ENCODE peak calls at places on chromosome 4, in ten cellular contexts. One of them, this sample, is unnamed.

GRCh38 chr4:19993222-19993621 is 258.5 kb upstream of the SLIT2 start:
- DNase-seq in A549: no peak
- DNase-seq in memory B cell: no peak
- DNase-seq in cardiac muscle cell: no peak
- DNase-seq in esophagus squamous epithelium: no peak
- DNase-seq in GM03348: peak; percentile 47
- DNase-seq in right atrium auricular region: no peak
- DNase-seq in H4: no peak
- DNase-seq in activated CD4-positive, alpha-beta T cell treated with anti-CD3 and anti-CD28 coated beads for 48 hours: no peak
- DNase-seq in CD4-positive, alpha-beta memory T cell: no peak
- DNase-seq in this sample: no peak

GRCh38 chr4:150348079-150348478 is 233.9 kb upstream of the MAB21L2 start:
- DNase-seq in memory B cell: no peak
- DNase-seq in GM03348: peak; percentile 10
- DNase-seq in A549: no peak
- DNase-seq in CD4-positive, alpha-beta memory T cell: no peak
- DNase-seq in activated CD4-positive, alpha-beta T cell treated with anti-CD3 and anti-CD28 coated beads for 48 hours: no peak
- DNase-seq in esophagus squamous epithelium: no peak
- DNase-seq in H4: peak; percentile 19
- DNase-seq in cardiac muscle cell: no peak
- DNase-seq in right atrium auricular region: no peak
- DNase-seq in this sample: no peak

GRCh38 chr4:54082168-54082567 is 17.8 kb upstream of the CHIC2 start:
- DNase-seq in H4: peak; percentile 95
- DNase-seq in GM03348: peak; percentile 84
- DNase-seq in activated CD4-positive, alpha-beta T cell treated with anti-CD3 and anti-CD28 coated beads for 48 hours: no peak
- DNase-seq in esophagus squamous epithelium: no peak
- DNase-seq in cardiac muscle cell: no peak
- DNase-seq in CD4-positive, alpha-beta memory T cell: no peak
- DNase-seq in A549: peak; percentile 90
- DNase-seq in memory B cell: no peak
- DNase-seq in right atrium auricular region: no peak
- DNase-seq in this sample: no peak

GRCh38 chr4:35789899-35790574 is 454.3 kb downstream of the ARAP2 start:
- DNase-seq in CD4-positive, alpha-beta memory T cell: no peak
- DNase-seq in H4: no peak
- DNase-seq in memory B cell: no peak
- DNase-seq in esophagus squamous epithelium: no peak
- DNase-seq in activated CD4-positive, alpha-beta T cell treated with anti-CD3 and anti-CD28 coated beads for 48 hours: no peak
- DNase-seq in A549: no peak
- DNase-seq in right atrium auricular region: no peak
- DNase-seq in GM03348: no peak
- DNase-seq in cardiac muscle cell: no peak
- DNase-seq in this sample: no peak

GRCh38 chr4:158722291-158722916 is 792 bp downstream of the PPID start:
- DNase-seq in activated CD4-positive, alpha-beta T cell treated with anti-CD3 and anti-CD28 coated beads for 48 hours: peak; percentile 18
- DNase-seq in CD4-positive, alpha-beta memory T cell: no peak
- DNase-seq in cardiac muscle cell: peak; percentile 38
- DNase-seq in H4: peak; percentile 9
- DNase-seq in A549: peak; percentile 35
- DNase-seq in GM03348: peak; percentile 46
- DNase-seq in esophagus squamous epithelium: no peak
- DNase-seq in right atrium auricular region: no peak
- DNase-seq in memory B cell: no peak
- DNase-seq in this sample: no peak

GRCh38 chr4:143344011-143344410 is 7.3 kb downstream of the GAB1 start:
- DNase-seq in activated CD4-positive, alpha-beta T cell treated with anti-CD3 and anti-CD28 coated beads for 48 hours: no peak
- DNase-seq in GM03348: no peak
- DNase-seq in cardiac muscle cell: no peak
- DNase-seq in A549: no peak
- DNase-seq in H4: peak; percentile 12
- DNase-seq in right atrium auricular region: no peak
- DNase-seq in memory B cell: no peak
- DNase-seq in esophagus squamous epithelium: no peak
- DNase-seq in CD4-positive, alpha-beta memory T cell: no peak
- DNase-seq in this sample: no peak

GRCh38 chr4:69830529-69831269 is 29.2 kb downstream of the SULT1E1 start:
- DNase-seq in A549: peak; percentile 18
- DNase-seq in H4: peak; percentile 22
- DNase-seq in activated CD4-positive, alpha-beta T cell treated with anti-CD3 and anti-CD28 coated beads for 48 hours: no peak
- DNase-seq in GM03348: no peak
- DNase-seq in cardiac muscle cell: no peak
- DNase-seq in memory B cell: no peak
- DNase-seq in esophagus squamous epithelium: no peak
- DNase-seq in right atrium auricular region: no peak
- DNase-seq in CD4-positive, alpha-beta memory T cell: no peak
- DNase-seq in this sample: no peak

GRCh38 chr4:762211-763190 is 56.9 kb downstream of the PCGF3 start:
- DNase-seq in H4: no peak
- DNase-seq in esophagus squamous epithelium: no peak
- DNase-seq in cardiac muscle cell: no peak
- DNase-seq in activated CD4-positive, alpha-beta T cell treated with anti-CD3 and anti-CD28 coated beads for 48 hours: no peak
- DNase-seq in GM03348: no peak
- DNase-seq in A549: peak; percentile 20
- DNase-seq in memory B cell: no peak
- DNase-seq in CD4-positive, alpha-beta memory T cell: no peak
- DNase-seq in right atrium auricular region: no peak
- DNase-seq in this sample: no peak

GRCh38 chr4:133320576-133321170 is 171.6 kb downstream of the PCDH10 start:
- DNase-seq in right atrium auricular region: no peak
- DNase-seq in H4: peak; percentile 42
- DNase-seq in esophagus squamous epithelium: no peak
- DNase-seq in GM03348: peak; percentile 24
- DNase-seq in cardiac muscle cell: peak; percentile 57
- DNase-seq in memory B cell: no peak
- DNase-seq in A549: peak; percentile 29
- DNase-seq in CD4-positive, alpha-beta memory T cell: no peak
- DNase-seq in activated CD4-positive, alpha-beta T cell treated with anti-CD3 and anti-CD28 coated beads for 48 hours: no peak
- DNase-seq in this sample: peak; percentile 6

GRCh38 chr4:23237771-23238170 is 545.0 kb downstream of the GBA3 start:
- DNase-seq in esophagus squamous epithelium: no peak
- DNase-seq in cardiac muscle cell: no peak
- DNase-seq in activated CD4-positive, alpha-beta T cell treated with anti-CD3 and anti-CD28 coated beads for 48 hours: no peak
- DNase-seq in GM03348: no peak
- DNase-seq in A549: no peak
- DNase-seq in right atrium auricular region: no peak
- DNase-seq in CD4-positive, alpha-beta memory T cell: no peak
- DNase-seq in memory B cell: no peak
- DNase-seq in H4: peak; percentile 18
- DNase-seq in this sample: no peak

GRCh38 chr4:23815351-23815750 is 74.5 kb downstream of the PPARGC1A start:
- DNase-seq in H4: no peak
- DNase-seq in activated CD4-positive, alpha-beta T cell treated with anti-CD3 and anti-CD28 coated beads for 48 hours: no peak
- DNase-seq in A549: no peak
- DNase-seq in cardiac muscle cell: no peak
- DNase-seq in GM03348: no peak
- DNase-seq in memory B cell: no peak
- DNase-seq in esophagus squamous epithelium: no peak
- DNase-seq in right atrium auricular region: no peak
- DNase-seq in CD4-positive, alpha-beta memory T cell: no peak
- DNase-seq in this sample: no peak

GRCh38 chr4:38904090-38904666 is 36.6 kb downstream of the FAM114A1 start:
- DNase-seq in A549: peak; percentile 13
- DNase-seq in activated CD4-positive, alpha-beta T cell treated with anti-CD3 and anti-CD28 coated beads for 48 hours: no peak
- DNase-seq in H4: no peak
- DNase-seq in right atrium auricular region: no peak
- DNase-seq in esophagus squamous epithelium: no peak
- DNase-seq in cardiac muscle cell: peak; percentile 20
- DNase-seq in GM03348: no peak
- DNase-seq in memory B cell: no peak
- DNase-seq in CD4-positive, alpha-beta memory T cell: no peak
- DNase-seq in this sample: no peak

GRCh38 chr4:69025191-69025998 is 70.9 kb upstream of the UGT2B7 start:
- DNase-seq in right atrium auricular region: no peak
- DNase-seq in GM03348: no peak
- DNase-seq in A549: peak; percentile 50
- DNase-seq in CD4-positive, alpha-beta memory T cell: no peak
- DNase-seq in H4: no peak
- DNase-seq in memory B cell: no peak
- DNase-seq in cardiac muscle cell: peak; percentile 46
- DNase-seq in esophagus squamous epithelium: no peak
- DNase-seq in activated CD4-positive, alpha-beta T cell treated with anti-CD3 and anti-CD28 coated beads for 48 hours: no peak
- DNase-seq in this sample: no peak

GRCh38 chr4:98599617-98600016 is 58.8 kb downstream of the TSPAN5 start:
- DNase-seq in esophagus squamous epithelium: no peak
- DNase-seq in A549: no peak
- DNase-seq in CD4-positive, alpha-beta memory T cell: no peak
- DNase-seq in right atrium auricular region: no peak
- DNase-seq in GM03348: no peak
- DNase-seq in H4: no peak
- DNase-seq in activated CD4-positive, alpha-beta T cell treated with anti-CD3 and anti-CD28 coated beads for 48 hours: no peak
- DNase-seq in cardiac muscle cell: no peak
- DNase-seq in memory B cell: no peak
- DNase-seq in this sample: no peak

GRCh38 chr4:55794053-55794452 is 25.5 kb upstream of the EXOC1L start:
- DNase-seq in activated CD4-positive, alpha-beta T cell treated with anti-CD3 and anti-CD28 coated beads for 48 hours: no peak
- DNase-seq in H4: no peak
- DNase-seq in right atrium auricular region: no peak
- DNase-seq in GM03348: no peak
- DNase-seq in cardiac muscle cell: no peak
- DNase-seq in CD4-positive, alpha-beta memory T cell: no peak
- DNase-seq in memory B cell: no peak
- DNase-seq in A549: no peak
- DNase-seq in esophagus squamous epithelium: no peak
- DNase-seq in this sample: no peak

GRCh38 chr4:3407171-3407771 is 34.5 kb upstream of the HGFAC start:
- DNase-seq in H4: no peak
- DNase-seq in GM03348: no peak
- DNase-seq in cardiac muscle cell: no peak
- DNase-seq in activated CD4-positive, alpha-beta T cell treated with anti-CD3 and anti-CD28 coated beads for 48 hours: no peak
- DNase-seq in A549: no peak
- DNase-seq in esophagus squamous epithelium: no peak
- DNase-seq in memory B cell: no peak
- DNase-seq in CD4-positive, alpha-beta memory T cell: no peak
- DNase-seq in right atrium auricular region: no peak
- DNase-seq in this sample: no peak

GRCh38 chr4:81635747-81636146 is 164.0 kb upstream of the RASGEF1B start:
- DNase-seq in GM03348: no peak
- DNase-seq in cardiac muscle cell: peak; percentile 7
- DNase-seq in A549: no peak
- DNase-seq in H4: peak; percentile 21
- DNase-seq in CD4-positive, alpha-beta memory T cell: no peak
- DNase-seq in right atrium auricular region: no peak
- DNase-seq in activated CD4-positive, alpha-beta T cell treated with anti-CD3 and anti-CD28 coated beads for 48 hours: no peak
- DNase-seq in esophagus squamous epithelium: peak; percentile 2
- DNase-seq in memory B cell: peak; percentile 48
- DNase-seq in this sample: no peak

GRCh38 chr4:140556372-140557085 is 12.2 kb downstream of the UCP1 start:
- DNase-seq in CD4-positive, alpha-beta memory T cell: peak; percentile 38
- DNase-seq in activated CD4-positive, alpha-beta T cell treated with anti-CD3 and anti-CD28 coated beads for 48 hours: peak; percentile 29
- DNase-seq in GM03348: no peak
- DNase-seq in H4: no peak
- DNase-seq in A549: no peak
- DNase-seq in right atrium auricular region: no peak
- DNase-seq in memory B cell: peak; percentile 63
- DNase-seq in esophagus squamous epithelium: no peak
- DNase-seq in cardiac muscle cell: no peak
- DNase-seq in this sample: no peak

GRCh38 chr4:66926687-66927086 is 618.6 kb downstream of the CENPC start:
- DNase-seq in memory B cell: no peak
- DNase-seq in right atrium auricular region: no peak
- DNase-seq in GM03348: no peak
- DNase-seq in H4: no peak
- DNase-seq in activated CD4-positive, alpha-beta T cell treated with anti-CD3 and anti-CD28 coated beads for 48 hours: no peak
- DNase-seq in CD4-positive, alpha-beta memory T cell: no peak
- DNase-seq in esophagus squamous epithelium: no peak
- DNase-seq in cardiac muscle cell: no peak
- DNase-seq in A549: no peak
- DNase-seq in this sample: no peak

GRCh38 chr4:107988763-107989035 is 990 bp upstream of the HADH start:
- DNase-seq in H4: no peak
- DNase-seq in cardiac muscle cell: no peak
- DNase-seq in right atrium auricular region: no peak
- DNase-seq in esophagus squamous epithelium: no peak
- DNase-seq in GM03348: no peak
- DNase-seq in CD4-positive, alpha-beta memory T cell: no peak
- DNase-seq in activated CD4-positive, alpha-beta T cell treated with anti-CD3 and anti-CD28 coated beads for 48 hours: no peak
- DNase-seq in memory B cell: no peak
- DNase-seq in A549: no peak
- DNase-seq in this sample: no peak

GRCh38 chr4:1808396-1808795 is 15.3 kb downstream of the FGFR3 start:
- DNase-seq in CD4-positive, alpha-beta memory T cell: no peak
- DNase-seq in esophagus squamous epithelium: no peak
- DNase-seq in cardiac muscle cell: no peak
- DNase-seq in memory B cell: no peak
- DNase-seq in right atrium auricular region: no peak
- DNase-seq in H4: no peak
- DNase-seq in A549: no peak
- DNase-seq in GM03348: no peak
- DNase-seq in activated CD4-positive, alpha-beta T cell treated with anti-CD3 and anti-CD28 coated beads for 48 hours: no peak
- DNase-seq in this sample: no peak

GRCh38 chr4:7210818-7211217 is 18.5 kb downstream of the SORCS2 start:
- DNase-seq in CD4-positive, alpha-beta memory T cell: no peak
- DNase-seq in activated CD4-positive, alpha-beta T cell treated with anti-CD3 and anti-CD28 coated beads for 48 hours: no peak
- DNase-seq in GM03348: peak; percentile 91
- DNase-seq in cardiac muscle cell: no peak
- DNase-seq in H4: no peak
- DNase-seq in right atrium auricular region: no peak
- DNase-seq in esophagus squamous epithelium: no peak
- DNase-seq in memory B cell: no peak
- DNase-seq in A549: peak; percentile 33
- DNase-seq in this sample: peak; percentile 72

GRCh38 chr4:88457307-88458090 is 580 bp downstream of the HERC5 start:
- DNase-seq in esophagus squamous epithelium: no peak
- DNase-seq in memory B cell: no peak
- DNase-seq in GM03348: peak; percentile 41
- DNase-seq in CD4-positive, alpha-beta memory T cell: no peak
- DNase-seq in H4: peak; percentile 8
- DNase-seq in activated CD4-positive, alpha-beta T cell treated with anti-CD3 and anti-CD28 coated beads for 48 hours: peak; percentile 53
- DNase-seq in right atrium auricular region: no peak
- DNase-seq in A549: no peak
- DNase-seq in cardiac muscle cell: peak; percentile 66
- DNase-seq in this sample: peak; percentile 30

GRCh38 chr4:99471896-99472295 is 36.8 kb upstream of the ADH7 start:
- DNase-seq in A549: no peak
- DNase-seq in H4: no peak
- DNase-seq in activated CD4-positive, alpha-beta T cell treated with anti-CD3 and anti-CD28 coated beads for 48 hours: no peak
- DNase-seq in CD4-positive, alpha-beta memory T cell: no peak
- DNase-seq in cardiac muscle cell: no peak
- DNase-seq in memory B cell: no peak
- DNase-seq in right atrium auricular region: no peak
- DNase-seq in GM03348: no peak
- DNase-seq in esophagus squamous epithelium: no peak
- DNase-seq in this sample: no peak

GRCh38 chr4:38099908-38100407 is 139.8 kb downstream of the PTTG2 start:
- DNase-seq in CD4-positive, alpha-beta memory T cell: no peak
- DNase-seq in activated CD4-positive, alpha-beta T cell treated with anti-CD3 and anti-CD28 coated beads for 48 hours: no peak
- DNase-seq in A549: no peak
- DNase-seq in memory B cell: no peak
- DNase-seq in right atrium auricular region: no peak
- DNase-seq in GM03348: peak; percentile 74
- DNase-seq in cardiac muscle cell: no peak
- DNase-seq in esophagus squamous epithelium: no peak
- DNase-seq in H4: no peak
- DNase-seq in this sample: no peak

GRCh38 chr4:153060191-153060590 is 124.1 kb downstream of the FHDC1 start:
- DNase-seq in esophagus squamous epithelium: no peak
- DNase-seq in memory B cell: no peak
- DNase-seq in A549: no peak
- DNase-seq in activated CD4-positive, alpha-beta T cell treated with anti-CD3 and anti-CD28 coated beads for 48 hours: no peak
- DNase-seq in H4: no peak
- DNase-seq in CD4-positive, alpha-beta memory T cell: no peak
- DNase-seq in GM03348: no peak
- DNase-seq in right atrium auricular region: no peak
- DNase-seq in cardiac muscle cell: no peak
- DNase-seq in this sample: no peak

GRCh38 chr4:78971326-78971725 is 32.1 kb upstream of the PAQR3 start:
- DNase-seq in memory B cell: no peak
- DNase-seq in CD4-positive, alpha-beta memory T cell: no peak
- DNase-seq in activated CD4-positive, alpha-beta T cell treated with anti-CD3 and anti-CD28 coated beads for 48 hours: no peak
- DNase-seq in right atrium auricular region: no peak
- DNase-seq in H4: no peak
- DNase-seq in A549: no peak
- DNase-seq in cardiac muscle cell: no peak
- DNase-seq in GM03348: no peak
- DNase-seq in esophagus squamous epithelium: no peak
- DNase-seq in this sample: no peak

GRCh38 chr4:99653921-99654890 is 3.4 kb downstream of the C4orf54 start:
- DNase-seq in A549: no peak
- DNase-seq in right atrium auricular region: no peak
- DNase-seq in CD4-positive, alpha-beta memory T cell: no peak
- DNase-seq in activated CD4-positive, alpha-beta T cell treated with anti-CD3 and anti-CD28 coated beads for 48 hours: no peak
- DNase-seq in H4: no peak
- DNase-seq in memory B cell: no peak
- DNase-seq in esophagus squamous epithelium: no peak
- DNase-seq in GM03348: no peak
- DNase-seq in cardiac muscle cell: no peak
- DNase-seq in this sample: no peak

This sample was measured in H54.